ENCODE peak calls at places on chromosomes 16 and 17, in seven cellular contexts. E is psoas muscle; N is body of pancreas; G is esophagus muscularis mucosa; Q is CD8-positive, alpha-beta T cell; W is gastrocnemius medialis; B is HCT116. X is an unnamed sample. For H3K27me3, the result is how much of the 10 kb centered on the place peaks cover.

GRCh38 chr17:62713096-62713870 is 85.8 kb downstream of the MRC2 start:
- DNase-seq in Q (no peak), N (no peak), W (no peak), G (no peak), E (no peak), B (no peak), X (no peak)

GRCh38 chr16:53055603-53056527 is 1.1 kb downstream of the CHD9 start:
- DNase-seq in G (no peak), W (no peak), Q (no peak), E (no peak), B (no peak), N (no peak), X (no peak)

GRCh38 chr16:66085651-66086050 is 280.8 kb upstream of the CDH5 start:
- DNase-seq in E (no peak), W (no peak), B (no peak), G (peak), Q (no peak), N (no peak), X (no peak)

GRCh38 chr16:1079786-1080525 is 7.4 kb downstream of the SSTR5 start:
- DNase-seq in W (no peak), G (no peak), N (no peak), B (no peak), Q (no peak), E (no peak), X (no peak)

GRCh38 chr17:20986767-20987510 is 55.9 kb downstream of the USP22 start:
- DNase-seq in B (no peak), N (no peak), Q (no peak), G (no peak), E (no peak), W (no peak), X (no peak)

GRCh38 chr16:56891685-56892084 is 26.7 kb downstream of the SLC12A3 start:
- DNase-seq in Q (no peak), E (no peak), G (no peak), B (no peak), W (no peak), N (no peak), X (no peak)

GRCh38 chr17:39607851-39608130 is at the start of gene NEUROD2:
- DNase-seq in E (no peak), W (no peak), N (no peak), Q (no peak), B (no peak), G (no peak), X (no peak)

GRCh38 chr17:18860161-18860972 is 2.4 kb downstream of the PRPSAP2 start:
- DNase-seq in G (no peak), B (no peak), W (no peak), Q (no peak), N (no peak), E (no peak), X (no peak)

GRCh38 chr16:50585331-50585776 is 37.2 kb downstream of the NKD1 start:
- DNase-seq in G (peak), Q (no peak), W (no peak), E (peak), B (no peak), N (peak), X (peak)

GRCh38 chr17:48539177-48539576 is 5.7 kb downstream of the HOXB2 start:
- DNase-seq in B (no peak), N (no peak), E (no peak), W (no peak), Q (no peak), G (no peak), X (no peak)

GRCh38 chr17:35892091-35892637 is 12.0 kb upstream of the CCL5 start:
- DNase-seq in B (no peak), N (no peak), G (no peak), Q (no peak), W (no peak), E (no peak), X (no peak)

GRCh38 chr17:48471807-48472484 is 41.9 kb upstream of the SKAP1 start:
- DNase-seq in G (no peak), E (no peak), B (no peak), Q (no peak), N (no peak), W (no peak), X (no peak)

GRCh38 chr17:72115789-72116520 is 4.9 kb upstream of the SOX9 start:
- DNase-seq in Q (no peak), G (no peak), N (no peak), E (no peak), W (no peak), B (no peak), X (no peak)

GRCh38 chr17:8724451-8724850 is 20.2 kb downstream of the CCDC42 start:
- DNase-seq in B (no peak), G (no peak), Q (no peak), E (no peak), W (no peak), N (no peak), X (no peak)

GRCh38 chr17:81399481-81400153 is 4.4 kb downstream of the BAHCC1 start:
- DNase-seq in B (no peak), E (peak), W (no peak), Q (no peak), N (no peak), G (no peak), X (no peak)

GRCh38 chr17:76783146-76783545 is 45.2 kb downstream of the MFSD11 start:
- DNase-seq in G (no peak), Q (no peak), E (no peak), N (no peak), B (no peak), W (no peak), X (no peak)

GRCh38 chr16:22692034-22692433 is 121.9 kb upstream of the HS3ST2 start:
- DNase-seq in N (no peak), W (no peak), E (no peak), G (no peak), B (no peak), Q (no peak), X (no peak)

GRCh38 chr17:12627177-12627629 is 38.5 kb upstream of the MYOCD start:
- DNase-seq in B (no peak), E (no peak), N (no peak), W (no peak), Q (no peak), G (no peak), X (peak)

GRCh38 chr16:71882505-71883192 is 1.3 kb downstream of the ZNF821 start:
- DNase-seq in Q (peak), G (peak), E (no peak), B (peak), N (peak), W (no peak), X (peak)

GRCh38 chr16:680967-681745 is 946 bp downstream of the STUB1 start:
- DNase-seq in Q (no peak), B (no peak), N (peak), G (no peak), E (peak), W (peak), X (no peak)

GRCh38 chr16:17364319-17365210 is 106.2 kb downstream of the XYLT1 start:
- DNase-seq in Q (peak), G (no peak), E (no peak), N (no peak), B (no peak), W (no peak), X (no peak)

GRCh38 chr17:67289174-67289876 is 44.3 kb upstream of the HELZ start:
- DNase-seq in W (peak), G (peak), Q (no peak), E (peak), N (peak), B (no peak), X (peak)

GRCh38 chr16:1763521-1764511 is 7.5 kb downstream of the NME3 start:
- DNase-seq in Q (no peak), N (no peak), G (no peak), E (peak), W (no peak), B (no peak), X (no peak)

GRCh38 chr17:45812102-45812501 is 28.0 kb downstream of the CRHR1 start:
- DNase-seq in Q (no peak), N (no peak), E (no peak), W (no peak), G (no peak), B (peak), X (no peak)

GRCh38 chr17:17403899-17404576 is 72.8 kb upstream of the MED9 start:
- DNase-seq in W (no peak), G (no peak), E (peak), B (no peak), N (no peak), Q (peak), X (no peak)

GRCh38 chr16:6926762-6927161 is 405.9 kb upstream of the RBFOX1 start:
- DNase-seq in W (no peak), Q (no peak), B (no peak), E (no peak), N (no peak), G (no peak), X (no peak)

GRCh38 chr17:45790296-45790922 is 6.3 kb downstream of the CRHR1 start:
- DNase-seq in G (no peak), E (no peak), B (no peak), W (no peak), N (peak), Q (no peak), X (no peak)

GRCh38 chr16:15581127-15581815 is 61.7 kb downstream of the MARF1 start:
- DNase-seq in G (no peak), W (no peak), B (no peak), Q (no peak), N (no peak), E (no peak), X (no peak)

GRCh38 chr16:57657228-57657627 is 10.9 kb upstream of the ADGRG3 start:
- DNase-seq in B (no peak), W (no peak), N (no peak), Q (no peak), G (no peak), E (no peak), X (no peak)

GRCh38 chr17:79272666-79273219 is 198.1 kb downstream of the ENGASE start:
- DNase-seq in N (peak), E (no peak), Q (no peak), B (peak), W (no peak), G (no peak), X (no peak)

GRCh38 chr17:35934760-35935159 is 4.2 kb upstream of the RDM1 start:
- DNase-seq in E (no peak), G (no peak), B (no peak), W (no peak), N (peak), Q (no peak), X (no peak)

GRCh38 chr16:90031186-90031930 is 12.1 kb upstream of the DBNDD1 start:
- DNase-seq in E (no peak), W (no peak), N (no peak), Q (no peak), B (no peak), G (no peak), X (no peak)

GRCh38 chr16:56708821-56709685 is 20.9 kb upstream of the NUP93 start:
- DNase-seq in B (no peak), N (no peak), Q (no peak), W (no peak), G (no peak), E (no peak), X (no peak)

GRCh38 chr16:57623251-57624043 is 5.0 kb upstream of the ADGRG1 start:
- DNase-seq in N (peak), B (peak), W (no peak), E (peak), Q (no peak), G (no peak), X (no peak)

GRCh38 chr17:59299400-59300092 is 31.9 kb upstream of the YPEL2 start:
- DNase-seq in N (no peak), Q (no peak), E (no peak), W (no peak), G (no peak), B (no peak), X (no peak)

GRCh38 chr17:59292174-59292523 is 39.3 kb upstream of the YPEL2 start:
- DNase-seq in G (no peak), B (no peak), N (no peak), Q (no peak), E (no peak), W (no peak), X (no peak)

GRCh38 chr17:59300941-59301340 is 30.5 kb upstream of the YPEL2 start:
- DNase-seq in W (no peak), E (no peak), Q (no peak), G (no peak), N (no peak), B (no peak), X (no peak)

GRCh38 chr17:59298512-59298911 is 32.9 kb upstream of the YPEL2 start:
- DNase-seq in W (no peak), Q (no peak), N (no peak), B (no peak), E (no peak), G (no peak), X (no peak)

GRCh38 chr17:59296190-59296589 is 35.3 kb upstream of the YPEL2 start:
- DNase-seq in Q (no peak), G (no peak), W (peak), N (no peak), E (no peak), B (no peak), X (no peak)
- H3K27ac ChIP-seq in Q (no peak), G (no peak), W (peak), N (peak), E (peak), B (no peak), X (no peak)

DNA sequence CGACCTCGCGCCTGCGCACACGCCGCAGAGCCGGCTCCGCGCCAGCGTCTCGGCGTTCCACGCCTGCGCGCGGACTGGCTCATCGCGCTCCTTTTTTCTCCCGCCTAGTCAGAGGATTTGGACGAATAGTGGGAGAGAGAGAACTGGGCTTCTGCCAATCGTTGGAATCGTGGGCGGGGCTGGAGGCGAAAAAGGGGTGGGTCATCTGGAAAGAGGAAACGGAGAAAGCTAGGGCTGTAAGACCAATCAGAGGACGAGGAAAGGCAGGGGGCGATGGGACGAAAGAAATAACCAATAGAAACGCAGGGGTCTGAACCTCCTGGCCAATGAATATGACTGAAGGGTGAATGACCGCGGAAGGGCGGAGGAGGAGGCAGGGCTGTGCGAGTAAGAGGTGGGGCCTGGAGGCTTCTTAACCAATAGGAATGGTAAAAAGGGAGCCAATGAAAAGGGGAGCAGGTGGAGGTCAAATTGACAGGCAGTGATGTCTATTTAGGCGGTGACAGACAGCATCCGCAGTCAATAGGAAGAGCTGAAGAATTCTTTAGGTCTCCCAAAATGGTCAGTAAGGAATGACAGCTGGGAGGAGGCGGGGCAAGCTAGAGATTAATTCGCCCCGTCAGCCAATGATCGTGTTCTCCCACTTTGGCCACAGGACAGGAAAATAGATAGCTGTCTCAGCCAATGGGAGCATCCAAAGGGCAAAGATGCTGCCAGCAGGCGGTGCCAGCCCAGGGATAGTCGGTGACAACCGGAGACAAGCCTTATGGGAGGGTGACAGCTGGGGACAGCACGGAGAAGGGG is at the start of gene TBC1D10B:
- DNase-seq in W (peak), Q (peak), G (peak), E (peak), B (peak), N (peak), X (peak)
- TF ChIP-seq CTCF in W (no peak), Q (no peak), G (no peak), E (peak), B (no peak), N (no peak), X (peak)

GRCh38 chr17:34436607-34437006 is 73.6 kb upstream of the CCL1 start:
- DNase-seq in Q (no peak), W (no peak), N (no peak), B (no peak), E (no peak), G (no peak), X (no peak)

GRCh38 chr17:34435182-34435928 is 72.3 kb upstream of the CCL1 start:
- DNase-seq in Q (no peak), N (no peak), B (no peak), G (no peak), E (no peak), W (no peak), X (no peak)

GRCh38 chr17:34437188-34437587 is 74.2 kb upstream of the CCL1 start:
- DNase-seq in Q (no peak), B (no peak), W (no peak), G (no peak), N (no peak), E (no peak), X (no peak)

GRCh38 chr17:34434065-34434464 is 71.0 kb upstream of the CCL1 start:
- DNase-seq in N (no peak), B (no peak), G (no peak), Q (no peak), E (no peak), W (no peak), X (no peak)
- H3K27me3 ChIP-seq in N (under half), B (half or more), G (under half), Q (under half), E (under half), W (under half), X (under half)

GRCh38 chr17:41777579-41778188 is 8.8 kb downstream of the JUP start:
- DNase-seq in E (peak), B (no peak), W (peak), G (no peak), Q (no peak), N (peak), X (peak)

GRCh38 chr17:41777157-41777578 is 9.3 kb downstream of the JUP start:
- DNase-seq in N (peak), W (peak), G (no peak), B (no peak), Q (no peak), E (peak), X (no peak)

GRCh38 chr17:41773731-41774193 is 12.7 kb downstream of the JUP start:
- DNase-seq in G (no peak), E (no peak), N (no peak), Q (no peak), W (no peak), B (no peak), X (no peak)

GRCh38 chr17:41773190-41773588 is 13.3 kb downstream of the JUP start:
- DNase-seq in Q (no peak), B (peak), G (no peak), W (peak), N (peak), E (peak), X (no peak)

DNA sequence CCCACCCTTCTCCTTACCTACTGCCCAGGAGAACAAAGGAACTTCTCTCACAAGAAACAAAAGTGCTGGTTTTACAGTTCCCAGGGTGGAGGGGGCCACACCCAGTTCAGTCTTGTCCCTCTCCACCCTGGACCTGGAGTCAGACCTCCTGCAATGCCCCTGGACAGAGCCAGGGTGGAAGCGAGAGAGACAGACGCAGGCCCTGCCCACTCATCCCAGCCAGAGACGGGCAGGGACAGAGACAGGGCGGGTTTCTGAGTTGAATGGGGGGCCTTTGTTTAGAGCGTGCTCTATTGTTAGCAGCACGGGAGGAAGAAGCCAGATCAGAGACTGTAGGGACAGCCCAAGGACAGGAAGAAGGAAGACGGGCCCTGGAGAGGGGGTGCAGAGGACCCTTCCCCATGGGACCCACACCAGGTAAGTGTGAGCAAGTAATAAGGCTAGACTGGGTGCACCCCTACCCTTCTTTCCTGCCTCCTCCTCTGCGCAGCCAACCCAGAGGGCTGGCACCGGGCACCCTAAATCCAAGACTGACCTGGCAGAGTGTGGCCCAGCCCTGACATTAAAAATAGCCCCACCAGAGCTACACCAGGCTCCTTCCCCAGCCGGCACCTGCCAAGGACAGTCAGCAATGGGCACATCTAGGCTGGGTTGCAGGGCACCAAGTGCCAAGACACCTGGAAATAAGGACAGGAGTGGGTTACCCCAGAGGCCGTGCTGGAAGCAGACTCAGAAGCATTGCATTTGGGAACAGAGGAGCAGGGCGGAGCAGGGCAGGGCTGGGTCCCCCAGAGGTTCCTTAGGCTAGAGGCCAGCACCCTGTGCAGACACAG is 10.9 kb downstream of the JUP start:
- DNase-seq in E (peak), N (no peak), G (no peak), Q (no peak), B (no peak), W (peak), X (no peak)
- H3K27ac ChIP-seq in E (peak), N (peak), G (peak), Q (no peak), B (peak), W (peak), X (peak)

GRCh38 chr16:85238233-85238647 is 126.0 kb upstream of the CIBAR2 start:
- DNase-seq in Q (no peak), W (no peak), N (no peak), G (peak), E (peak), B (no peak), X (peak)
- TF ChIP-seq CTCF in Q (no peak), W (no peak), N (no peak), G (no peak), E (no peak), B (no peak), X (no peak)

GRCh38 chr17:50203086-50203485 is 1.7 kb upstream of the COL1A1 start:
- DNase-seq in G (no peak), W (no peak), Q (no peak), E (no peak), N (no peak), B (no peak), X (no peak)

GRCh38 chr17:50199651-50200446 is 1.6 kb downstream of the COL1A1 start:
- DNase-seq in E (peak), N (peak), Q (peak), W (peak), G (peak), B (peak), X (peak)

GRCh38 chr17:50200447-50201225 is 795 bp downstream of the COL1A1 start:
- DNase-seq in N (peak), E (peak), Q (peak), B (peak), G (peak), W (peak), X (peak)

GRCh38 chr17:50199211-50199633 is 2.2 kb downstream of the COL1A1 start:
- DNase-seq in Q (no peak), N (no peak), E (peak), B (no peak), W (no peak), G (no peak), X (no peak)

GRCh38 chr17:50201226-50201854 is at the start of gene COL1A1:
- DNase-seq in W (no peak), N (peak), G (no peak), E (peak), Q (no peak), B (no peak), X (peak)
- H3K27me3 ChIP-seq in W (under half), N (under half), G (under half), E (under half), Q (under half), B (under half), X (under half)